ENCODE peak calls at places on chromosome 5, in eight cellular contexts. Z, N, S, T, G, M, A and H are unnamed samples.

GRCh38 chr5:180668835-180669596 is 19.6 kb upstream of the FLT4 start:
- DNase-seq in Z (no peak), N (no peak), S (no peak), T (no peak), G (no peak), M (no peak), A (no peak), H (no peak)

GRCh38 chr5:61055434-61056006 is 106.7 kb downstream of the SMIM15 start:
- DNase-seq in Z (no peak), N (no peak), S (no peak), T (no peak), G (peak; percentile 72), M (no peak), A (no peak), H (no peak)

GRCh38 chr5:133877351-133878235 is 90.8 kb downstream of the C5orf15 start:
- DNase-seq in Z (no peak), N (no peak), S (no peak), T (no peak), G (no peak), M (no peak), A (no peak), H (no peak)

GRCh38 chr5:14186132-14186830 is 43.1 kb downstream of the TRIO start:
- DNase-seq in Z (no peak), N (no peak), S (no peak), T (peak; percentile 73), G (peak; percentile 85), M (no peak), A (no peak), H (no peak)

GRCh38 chr5:172530835-172531703 is 76.7 kb upstream of the SH3PXD2B start:
- DNase-seq in Z (no peak), N (no peak), S (no peak), T (no peak), G (no peak), M (no peak), A (no peak), H (no peak)

GRCh38 chr5:16465544-16466432 is at the start of gene ZNF622:
- DNase-seq in Z (peak; percentile 83), N (peak; percentile 79), S (peak; percentile 91), T (peak; percentile 93), G (peak; percentile 88), M (peak; percentile 77), A (peak; percentile 92), H (peak; percentile 94)

GRCh38 chr5:14256026-14256690 is 113.0 kb downstream of the TRIO start:
- DNase-seq in Z (no peak), N (no peak), S (no peak), T (no peak), G (no peak), M (no peak), A (no peak), H (no peak)

GRCh38 chr5:58972301-58972700 is 389.4 kb downstream of the RAB3C start:
- DNase-seq in Z (no peak), N (no peak), S (no peak), T (no peak), G (peak; percentile 3), M (no peak), A (no peak), H (no peak)

GRCh38 chr5:142929602-142930001 is 159.4 kb downstream of the ARHGAP26 start:
- DNase-seq in Z (no peak), N (no peak), S (no peak), T (no peak), G (no peak), M (no peak), A (peak; percentile 73), H (no peak)

GRCh38 chr5:158364367-158364766 is 505.4 kb upstream of the CLINT1 start:
- DNase-seq in Z (no peak), N (no peak), S (no peak), T (no peak), G (no peak), M (no peak), A (no peak), H (no peak)

GRCh38 chr5:79713727-79714126 is 24.1 kb downstream of the CMYA5 start:
- DNase-seq in Z (no peak), N (no peak), S (no peak), T (no peak), G (no peak), M (no peak), A (no peak), H (no peak)

GRCh38 chr5:79707535-79707934 is 17.9 kb downstream of the CMYA5 start:
- DNase-seq in Z (no peak), N (no peak), S (no peak), T (no peak), G (no peak), M (no peak), A (no peak), H (no peak)

GRCh38 chr5:79712741-79713140 is 23.1 kb downstream of the CMYA5 start:
- DNase-seq in Z (no peak), N (no peak), S (no peak), T (no peak), G (no peak), M (no peak), A (no peak), H (no peak)
- H3K4me1 ChIP-seq in Z (no peaks in the 10 kb centered on the region), N (no peaks in the 10 kb centered on the region), S (no peaks in the 10 kb centered on the region), T (peaks cover 5% of the 10 kb centered on the region), G (no peaks in the 10 kb centered on the region), M (no peaks in the 10 kb centered on the region), A (peaks cover 23% of the 10 kb centered on the region), H (no peaks in the 10 kb centered on the region)

DNA sequence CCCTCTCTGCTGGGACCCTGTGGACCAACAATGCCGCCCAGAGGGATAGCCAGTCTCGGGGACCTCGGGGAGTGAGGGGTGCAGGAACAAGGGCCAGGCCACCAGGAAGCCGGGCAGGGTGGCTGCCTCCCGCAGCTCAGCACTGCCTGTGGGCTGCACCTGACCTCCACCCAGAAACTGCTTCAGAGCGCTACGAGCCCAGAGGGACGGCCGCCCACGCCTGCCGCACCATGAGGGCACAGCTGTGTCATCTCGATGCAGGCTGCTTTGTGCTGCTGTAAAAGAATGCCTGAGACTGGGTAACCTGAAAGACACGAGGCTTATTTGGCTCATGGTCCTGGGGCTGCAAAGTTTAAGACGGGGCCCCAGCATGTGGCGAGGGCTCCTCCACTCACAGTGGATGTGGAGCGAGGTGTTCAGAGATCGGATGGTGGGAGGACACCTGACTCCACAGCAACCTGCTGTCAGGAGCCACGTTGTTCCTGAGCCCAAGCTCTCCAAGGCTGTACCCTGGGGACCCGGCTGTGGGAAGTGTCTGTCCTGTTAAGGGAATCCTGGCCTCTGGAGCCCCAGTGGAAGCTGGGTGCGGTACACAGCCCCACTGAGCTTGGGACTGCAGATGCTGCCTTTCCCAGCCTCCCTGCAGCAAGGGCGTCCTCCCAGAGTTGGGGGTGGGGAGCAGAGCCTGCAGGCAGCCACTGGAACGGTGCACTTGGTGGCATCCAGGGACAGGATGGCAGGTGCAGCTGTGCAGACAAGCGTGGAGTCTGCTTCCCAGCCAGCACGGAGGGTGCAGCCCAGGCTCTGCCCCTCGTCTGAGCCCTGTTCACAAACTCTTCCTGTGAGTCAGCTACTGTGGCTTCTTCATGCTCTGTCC is 11.8 kb upstream of the ZDHHC11 start:
- DNase-seq in Z (no peak), N (no peak), S (no peak), T (no peak), G (peak; percentile 35), M (no peak), A (no peak), H (no peak)
- TF ChIP-seq POLR2A in Z (no peak), N (no peak), S (no peak), T (peak; percentile 2), G (no peak), M (no peak), A (no peak), H (no peak)

GRCh38 chr5:107127906-107128305 is 542.8 kb downstream of the EFNA5 start:
- DNase-seq in Z (no peak), N (no peak), S (no peak), T (no peak), G (no peak), M (no peak), A (no peak), H (no peak)

GRCh38 chr5:107123014-107123413 is 547.7 kb downstream of the EFNA5 start:
- DNase-seq in Z (no peak), N (no peak), S (no peak), T (no peak), G (no peak), M (no peak), A (no peak), H (no peak)

GRCh38 chr5:107121793-107122519 is 548.8 kb downstream of the EFNA5 start:
- DNase-seq in Z (no peak), N (no peak), S (no peak), T (no peak), G (no peak), M (no peak), A (no peak), H (no peak)

GRCh38 chr5:107126341-107126740 is 544.4 kb downstream of the EFNA5 start:
- DNase-seq in Z (no peak), N (no peak), S (no peak), T (no peak), G (no peak), M (no peak), A (no peak), H (no peak)

GRCh38 chr5:107124376-107124775 is 546.4 kb downstream of the EFNA5 start:
- DNase-seq in Z (no peak), N (no peak), S (no peak), T (no peak), G (no peak), M (no peak), A (no peak), H (no peak)
- H3K27me3 ChIP-seq in Z (no peaks in the 10 kb centered on the region), N (no peaks in the 10 kb centered on the region), S (no peaks in the 10 kb centered on the region), T (no peaks in the 10 kb centered on the region), G (no peaks in the 10 kb centered on the region), M (no peaks in the 10 kb centered on the region), A (no peaks in the 10 kb centered on the region), H (no peaks in the 10 kb centered on the region)

GRCh38 chr5:160462167-160462566 is 40.5 kb downstream of the PTTG1 start:
- DNase-seq in Z (no peak), N (no peak), S (no peak), T (no peak), G (no peak), M (no peak), A (no peak), H (no peak)
- H3K4me1 ChIP-seq in Z (no peaks in the 10 kb centered on the region), N (no peaks in the 10 kb centered on the region), S (no peaks in the 10 kb centered on the region), T (peaks cover 9% of the 10 kb centered on the region), G (peaks cover 11% of the 10 kb centered on the region), M (no peaks in the 10 kb centered on the region), A (peaks cover 5% of the 10 kb centered on the region), H (no peaks in the 10 kb centered on the region)

GRCh38 chr5:125005287-125005686 is 258.8 kb upstream of the ZNF608 start:
- DNase-seq in Z (no peak), N (no peak), S (no peak), T (no peak), G (no peak), M (no peak), A (no peak), H (no peak)
- TF ChIP-seq POLR2A in Z (no peak), N (no peak), S (no peak), T (no peak), G (no peak), M (no peak), A (no peak), H (no peak)

GRCh38 chr5:152288917-152289595 is 116.0 kb downstream of the NMUR2 start:
- DNase-seq in Z (no peak), N (no peak), S (no peak), T (peak; percentile 10), G (no peak), M (no peak), A (no peak), H (no peak)
- H3K27me3 ChIP-seq in Z (no peaks in the 10 kb centered on the region), N (no peaks in the 10 kb centered on the region), S (no peaks in the 10 kb centered on the region), T (no peaks in the 10 kb centered on the region), G (no peaks in the 10 kb centered on the region), M (no peaks in the 10 kb centered on the region), A (no peaks in the 10 kb centered on the region), H (no peaks in the 10 kb centered on the region)

DNA sequence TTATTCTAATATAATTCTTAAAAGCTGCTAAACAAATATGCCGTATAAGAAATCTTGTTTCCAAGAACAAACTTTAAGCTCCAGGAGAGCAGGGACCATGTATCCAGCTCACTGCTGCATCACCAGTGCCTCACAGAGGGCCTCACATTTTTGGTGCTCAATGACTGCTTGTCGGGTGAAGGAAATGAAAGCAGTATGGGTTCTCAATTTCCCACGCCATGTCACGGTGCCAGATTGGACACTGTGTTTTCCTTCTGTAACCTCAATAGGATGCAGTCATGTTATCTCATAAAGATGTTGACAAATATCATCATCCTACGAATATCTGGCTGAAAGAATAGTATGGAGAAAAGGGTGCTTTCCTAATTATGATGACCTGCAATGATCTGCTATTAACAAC is 64.7 kb downstream of the POU5F2 start:
- DNase-seq in Z (no peak), N (no peak), S (no peak), T (peak; percentile 20), G (no peak), M (no peak), A (no peak), H (no peak)
- H3K4me1 ChIP-seq in Z (no peaks in the 10 kb centered on the region), N (peaks cover 39% of the 10 kb centered on the region), S (no peaks in the 10 kb centered on the region), T (peaks cover 17% of the 10 kb centered on the region), G (peaks cover 10% of the 10 kb centered on the region), M (peaks cover 20% of the 10 kb centered on the region), A (peaks cover 7% of the 10 kb centered on the region), H (peaks cover 15% of the 10 kb centered on the region)